ENCODE peak calls at places on chromosomes 4 and X, in six cellular contexts. One of them, this sample, is unnamed.

GRCh38 chr4:171648926-171649325 is 164.3 kb upstream of the GALNTL6 start:
- DNase-seq in spleen: no peak
- DNase-seq in psoas muscle: no peak
- DNase-seq in retinal pigment epithelial cell: no peak
- DNase-seq in activated CD8-positive, alpha-beta T cell treated with anti-CD3 and anti-CD28 coated beads for 36 hours: no peak
- DNase-seq in progenitor cell of endocrine pancreas: no peak
- DNase-seq in this sample: no peak

GRCh38 chr4:1756893-1757779 is 35.8 kb downstream of the TACC3 start:
- DNase-seq in progenitor cell of endocrine pancreas: no peak
- DNase-seq in retinal pigment epithelial cell: no peak
- DNase-seq in spleen: no peak
- DNase-seq in activated CD8-positive, alpha-beta T cell treated with anti-CD3 and anti-CD28 coated beads for 36 hours: no peak
- DNase-seq in psoas muscle: no peak
- DNase-seq in this sample: no peak

GRCh38 chr4:142845293-142846070 is 619 bp downstream of the INPP4B start:
- DNase-seq in activated CD8-positive, alpha-beta T cell treated with anti-CD3 and anti-CD28 coated beads for 36 hours: peak; percentile 2
- DNase-seq in spleen: peak; percentile 73
- DNase-seq in retinal pigment epithelial cell: no peak
- DNase-seq in progenitor cell of endocrine pancreas: peak; percentile 16
- DNase-seq in psoas muscle: peak; percentile 14
- DNase-seq in this sample: peak; percentile 9

GRCh38 chr4:152735302-152735917 is 44.1 kb downstream of the TIGD4 start:
- DNase-seq in spleen: no peak
- DNase-seq in retinal pigment epithelial cell: no peak
- DNase-seq in progenitor cell of endocrine pancreas: no peak
- DNase-seq in psoas muscle: no peak
- DNase-seq in activated CD8-positive, alpha-beta T cell treated with anti-CD3 and anti-CD28 coated beads for 36 hours: no peak
- DNase-seq in this sample: peak; percentile 52

GRCh38 chr4:2570551-2571222 is 34.2 kb downstream of the FAM193A start:
- DNase-seq in psoas muscle: no peak
- DNase-seq in activated CD8-positive, alpha-beta T cell treated with anti-CD3 and anti-CD28 coated beads for 36 hours: peak; percentile 92
- DNase-seq in spleen: peak; percentile 82
- DNase-seq in retinal pigment epithelial cell: no peak
- DNase-seq in progenitor cell of endocrine pancreas: no peak
- DNase-seq in this sample: peak; percentile 81

GRCh38 chr4:21380861-21381260 is 567.7 kb downstream of the KCNIP4 start:
- DNase-seq in activated CD8-positive, alpha-beta T cell treated with anti-CD3 and anti-CD28 coated beads for 36 hours: no peak
- DNase-seq in psoas muscle: no peak
- DNase-seq in retinal pigment epithelial cell: no peak
- DNase-seq in spleen: no peak
- DNase-seq in progenitor cell of endocrine pancreas: no peak
- DNase-seq in this sample: no peak

GRCh38 chrX:87517571-87518141 is at the start of gene KLHL4:
- DNase-seq in spleen: no peak
- DNase-seq in psoas muscle: no peak
- DNase-seq in activated CD8-positive, alpha-beta T cell treated with anti-CD3 and anti-CD28 coated beads for 36 hours: no peak
- DNase-seq in retinal pigment epithelial cell: no peak
- DNase-seq in progenitor cell of endocrine pancreas: peak; percentile 18
- DNase-seq in this sample: no peak

GRCh38 chr4:88029556-88029955 is 22.1 kb downstream of the PKD2 start:
- DNase-seq in activated CD8-positive, alpha-beta T cell treated with anti-CD3 and anti-CD28 coated beads for 36 hours: no peak
- DNase-seq in spleen: no peak
- DNase-seq in progenitor cell of endocrine pancreas: no peak
- DNase-seq in retinal pigment epithelial cell: no peak
- DNase-seq in psoas muscle: no peak
- DNase-seq in this sample: no peak

GRCh38 chrX:10574663-10575062 is 45.7 kb downstream of the MID1 start:
- DNase-seq in psoas muscle: no peak
- DNase-seq in progenitor cell of endocrine pancreas: no peak
- DNase-seq in retinal pigment epithelial cell: no peak
- DNase-seq in spleen: no peak
- DNase-seq in activated CD8-positive, alpha-beta T cell treated with anti-CD3 and anti-CD28 coated beads for 36 hours: no peak
- DNase-seq in this sample: no peak

GRCh38 chr4:21451032-21451431 is 497.5 kb downstream of the KCNIP4 start:
- DNase-seq in progenitor cell of endocrine pancreas: no peak
- DNase-seq in spleen: no peak
- DNase-seq in activated CD8-positive, alpha-beta T cell treated with anti-CD3 and anti-CD28 coated beads for 36 hours: no peak
- DNase-seq in retinal pigment epithelial cell: peak; percentile 53
- DNase-seq in psoas muscle: no peak
- DNase-seq in this sample: no peak

GRCh38 chr4:150117629-150118028 is 39.4 kb downstream of the DCLK2 start:
- DNase-seq in spleen: no peak
- DNase-seq in activated CD8-positive, alpha-beta T cell treated with anti-CD3 and anti-CD28 coated beads for 36 hours: no peak
- DNase-seq in progenitor cell of endocrine pancreas: no peak
- DNase-seq in psoas muscle: no peak
- DNase-seq in retinal pigment epithelial cell: no peak
- DNase-seq in this sample: no peak

GRCh38 chr4:76659103-76659490 is 224.1 kb downstream of the SHROOM3 start:
- DNase-seq in spleen: no peak
- DNase-seq in activated CD8-positive, alpha-beta T cell treated with anti-CD3 and anti-CD28 coated beads for 36 hours: no peak
- DNase-seq in progenitor cell of endocrine pancreas: no peak
- DNase-seq in psoas muscle: no peak
- DNase-seq in retinal pigment epithelial cell: no peak
- DNase-seq in this sample: no peak

GRCh38 chr4:88900432-88900831 is 156.6 kb downstream of the FAM13A start:
- DNase-seq in progenitor cell of endocrine pancreas: no peak
- DNase-seq in retinal pigment epithelial cell: no peak
- DNase-seq in activated CD8-positive, alpha-beta T cell treated with anti-CD3 and anti-CD28 coated beads for 36 hours: no peak
- DNase-seq in spleen: no peak
- DNase-seq in psoas muscle: no peak
- DNase-seq in this sample: no peak

GRCh38 chr4:42712854-42713253 is 55.9 kb upstream of the ATP8A1 start:
- DNase-seq in psoas muscle: no peak
- DNase-seq in spleen: no peak
- DNase-seq in progenitor cell of endocrine pancreas: no peak
- DNase-seq in activated CD8-positive, alpha-beta T cell treated with anti-CD3 and anti-CD28 coated beads for 36 hours: no peak
- DNase-seq in retinal pigment epithelial cell: no peak
- DNase-seq in this sample: no peak

GRCh38 chr4:123477804-123478209 is 81.2 kb downstream of the SPRY1 start:
- DNase-seq in spleen: no peak
- DNase-seq in psoas muscle: peak; percentile 17
- DNase-seq in progenitor cell of endocrine pancreas: no peak
- DNase-seq in activated CD8-positive, alpha-beta T cell treated with anti-CD3 and anti-CD28 coated beads for 36 hours: peak; percentile 95
- DNase-seq in retinal pigment epithelial cell: no peak
- DNase-seq in this sample: no peak

GRCh38 chr4:88445252-88445651 is 11.7 kb upstream of the HERC5 start:
- DNase-seq in psoas muscle: no peak
- DNase-seq in progenitor cell of endocrine pancreas: no peak
- DNase-seq in spleen: no peak
- DNase-seq in retinal pigment epithelial cell: no peak
- DNase-seq in activated CD8-positive, alpha-beta T cell treated with anti-CD3 and anti-CD28 coated beads for 36 hours: no peak
- DNase-seq in this sample: no peak

GRCh38 chr4:185115827-185116232 is 27.2 kb upstream of the SLC25A4 start:
- DNase-seq in retinal pigment epithelial cell: peak; percentile 88
- DNase-seq in progenitor cell of endocrine pancreas: peak; percentile 20
- DNase-seq in spleen: no peak
- DNase-seq in psoas muscle: peak; percentile 37
- DNase-seq in activated CD8-positive, alpha-beta T cell treated with anti-CD3 and anti-CD28 coated beads for 36 hours: peak; percentile 7
- DNase-seq in this sample: no peak

GRCh38 chr4:67886281-67886680 is 2.5 kb upstream of the TMPRSS11D start:
- DNase-seq in progenitor cell of endocrine pancreas: no peak
- DNase-seq in retinal pigment epithelial cell: peak; percentile 12
- DNase-seq in psoas muscle: no peak
- DNase-seq in activated CD8-positive, alpha-beta T cell treated with anti-CD3 and anti-CD28 coated beads for 36 hours: no peak
- DNase-seq in spleen: no peak
- DNase-seq in this sample: no peak

GRCh38 chr4:106676173-106676921 is 307.8 kb upstream of the GIMD1 start:
- DNase-seq in retinal pigment epithelial cell: no peak
- DNase-seq in activated CD8-positive, alpha-beta T cell treated with anti-CD3 and anti-CD28 coated beads for 36 hours: no peak
- DNase-seq in spleen: no peak
- DNase-seq in progenitor cell of endocrine pancreas: no peak
- DNase-seq in psoas muscle: no peak
- DNase-seq in this sample: no peak

GRCh38 chrX:44400588-44400987 is 57.1 kb upstream of the EFHC2 start:
- DNase-seq in psoas muscle: no peak
- DNase-seq in spleen: no peak
- DNase-seq in progenitor cell of endocrine pancreas: no peak
- DNase-seq in activated CD8-positive, alpha-beta T cell treated with anti-CD3 and anti-CD28 coated beads for 36 hours: peak; percentile 68
- DNase-seq in retinal pigment epithelial cell: peak; percentile 85
- DNase-seq in this sample: no peak

GRCh38 chrX:40145670-40146470 is 48.1 kb upstream of the BCOR start:
- DNase-seq in retinal pigment epithelial cell: no peak
- DNase-seq in psoas muscle: no peak
- DNase-seq in activated CD8-positive, alpha-beta T cell treated with anti-CD3 and anti-CD28 coated beads for 36 hours: no peak
- DNase-seq in progenitor cell of endocrine pancreas: no peak
- DNase-seq in spleen: no peak
- DNase-seq in this sample: no peak

GRCh38 chrX:17039826-17040225 is 93.4 kb downstream of the REPS2 start:
- DNase-seq in activated CD8-positive, alpha-beta T cell treated with anti-CD3 and anti-CD28 coated beads for 36 hours: no peak
- DNase-seq in spleen: no peak
- DNase-seq in psoas muscle: no peak
- DNase-seq in progenitor cell of endocrine pancreas: no peak
- DNase-seq in retinal pigment epithelial cell: peak; percentile 26
- DNase-seq in this sample: no peak

GRCh38 chr4:83387922-83388676 is 53.5 kb upstream of the HPSE start:
- DNase-seq in spleen: no peak
- DNase-seq in retinal pigment epithelial cell: no peak
- DNase-seq in progenitor cell of endocrine pancreas: no peak
- DNase-seq in activated CD8-positive, alpha-beta T cell treated with anti-CD3 and anti-CD28 coated beads for 36 hours: peak; percentile 67
- DNase-seq in psoas muscle: no peak
- DNase-seq in this sample: no peak

GRCh38 chr4:113739197-113739596 is 22.3 kb downstream of the CAMK2D start:
- DNase-seq in psoas muscle: no peak
- DNase-seq in spleen: no peak
- DNase-seq in progenitor cell of endocrine pancreas: no peak
- DNase-seq in activated CD8-positive, alpha-beta T cell treated with anti-CD3 and anti-CD28 coated beads for 36 hours: no peak
- DNase-seq in retinal pigment epithelial cell: no peak
- DNase-seq in this sample: no peak

GRCh38 chrX:44507292-44507691 is 35.4 kb downstream of the FUNDC1 start:
- DNase-seq in psoas muscle: no peak
- DNase-seq in activated CD8-positive, alpha-beta T cell treated with anti-CD3 and anti-CD28 coated beads for 36 hours: peak; percentile 19
- DNase-seq in spleen: no peak
- DNase-seq in retinal pigment epithelial cell: no peak
- DNase-seq in progenitor cell of endocrine pancreas: no peak
- DNase-seq in this sample: no peak

DNA sequence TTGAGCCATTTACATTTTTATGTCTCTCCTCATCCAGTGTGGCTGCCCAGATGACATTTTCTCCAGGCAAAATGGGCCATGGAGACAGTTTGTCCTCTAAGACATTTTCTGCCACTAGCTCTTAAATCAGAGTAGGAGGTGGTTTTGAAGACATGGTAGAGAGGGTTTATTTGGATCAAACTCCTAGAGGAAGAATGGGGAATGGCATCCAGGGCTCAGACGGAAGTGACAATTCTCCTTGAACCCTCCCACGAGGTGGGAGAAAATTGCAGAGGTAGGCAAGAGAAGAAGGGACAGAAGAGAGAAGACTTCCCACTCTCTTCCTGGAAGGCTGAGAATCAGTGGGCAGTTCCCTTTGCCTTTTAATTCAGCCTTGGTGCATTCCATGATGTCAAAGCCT is 194.0 kb downstream of the SMIM20 start:
- DNase-seq in retinal pigment epithelial cell: no peak
- DNase-seq in psoas muscle: no peak
- DNase-seq in progenitor cell of endocrine pancreas: no peak
- DNase-seq in spleen: no peak
- DNase-seq in activated CD8-positive, alpha-beta T cell treated with anti-CD3 and anti-CD28 coated beads for 36 hours: no peak
- DNase-seq in this sample: no peak
- TF ChIP-seq CTCF in retinal pigment epithelial cell: no peak
- TF ChIP-seq CTCF in psoas muscle: no peak
- TF ChIP-seq CTCF in progenitor cell of endocrine pancreas: no peak
- TF ChIP-seq CTCF in spleen: no peak
- TF ChIP-seq CTCF in activated CD8-positive, alpha-beta T cell treated with anti-CD3 and anti-CD28 coated beads for 36 hours: no peak
- TF ChIP-seq CTCF in this sample: no peak

DNA sequence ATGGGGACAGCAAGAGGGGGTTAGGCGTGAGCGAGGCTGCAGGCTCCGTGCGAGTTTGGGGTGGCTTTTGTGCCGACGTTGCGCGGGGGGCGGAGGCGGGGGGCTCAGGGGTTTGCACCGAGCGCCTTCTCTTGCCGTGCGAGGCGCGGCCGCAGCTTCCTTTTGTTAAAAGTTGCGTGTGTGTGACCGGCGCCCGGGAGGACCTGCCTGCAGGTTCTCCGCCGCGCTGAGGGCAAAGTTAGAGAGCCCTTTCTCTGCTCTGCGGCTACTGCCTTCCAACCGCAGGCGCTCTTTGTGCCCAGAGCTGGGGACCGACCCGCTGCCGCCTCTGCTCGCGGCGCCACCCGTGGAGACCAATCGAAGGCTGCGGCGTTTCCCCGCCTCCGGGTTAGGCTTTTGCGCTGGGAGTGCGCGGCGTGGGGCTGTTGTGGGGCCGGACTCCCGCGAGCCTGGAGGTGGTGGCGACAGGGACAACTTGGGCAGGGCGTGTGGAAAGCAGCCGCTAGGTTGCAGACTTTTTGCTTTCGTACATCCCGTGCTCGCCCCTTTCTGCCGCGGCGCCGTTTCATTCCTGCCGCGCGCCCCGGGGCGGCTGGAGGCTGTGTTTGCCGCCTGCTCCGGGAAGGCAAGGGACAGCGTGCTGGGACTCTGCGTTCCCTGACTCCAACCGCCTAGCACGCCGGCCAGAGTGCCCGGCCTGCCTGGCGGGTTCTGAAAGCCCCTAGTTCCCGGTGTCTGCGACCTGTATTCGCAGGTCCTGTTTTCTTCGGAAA is 750 bp downstream of the KIT start:
- DNase-seq in psoas muscle: peak; percentile 52
- DNase-seq in retinal pigment epithelial cell: no peak
- DNase-seq in activated CD8-positive, alpha-beta T cell treated with anti-CD3 and anti-CD28 coated beads for 36 hours: peak; percentile 50
- DNase-seq in progenitor cell of endocrine pancreas: peak; percentile 51
- DNase-seq in spleen: peak; percentile 81
- DNase-seq in this sample: peak; percentile 54
- TF ChIP-seq CTCF in psoas muscle: peak; percentile 18
- TF ChIP-seq CTCF in retinal pigment epithelial cell: peak; percentile 20
- TF ChIP-seq CTCF in activated CD8-positive, alpha-beta T cell treated with anti-CD3 and anti-CD28 coated beads for 36 hours: peak; percentile 14
- TF ChIP-seq CTCF in progenitor cell of endocrine pancreas: peak; percentile 50
- TF ChIP-seq CTCF in spleen: peak; percentile 4
- TF ChIP-seq CTCF in this sample: no peak

DNA sequence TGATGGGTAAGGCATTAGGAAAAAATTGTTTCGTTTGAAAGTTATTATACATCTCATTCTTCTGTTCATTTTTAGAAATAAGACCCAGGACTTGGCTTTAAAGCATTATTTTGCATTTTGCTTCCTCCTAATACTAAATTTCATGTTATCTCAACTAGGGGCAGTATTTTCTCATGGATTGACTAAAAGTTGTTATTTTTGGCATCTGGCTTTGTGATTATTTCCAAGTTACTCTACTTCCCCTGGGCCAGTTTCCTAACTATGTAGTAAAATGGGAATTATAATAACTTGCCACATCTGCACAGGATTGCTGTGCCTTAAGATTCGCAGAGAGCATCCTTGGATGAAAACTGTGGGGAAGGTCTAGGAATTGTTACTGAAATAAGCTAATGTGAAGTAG is 3.0 kb downstream of the RBPJ start:
- DNase-seq in activated CD8-positive, alpha-beta T cell treated with anti-CD3 and anti-CD28 coated beads for 36 hours: no peak
- DNase-seq in psoas muscle: no peak
- DNase-seq in spleen: no peak
- DNase-seq in progenitor cell of endocrine pancreas: no peak
- DNase-seq in retinal pigment epithelial cell: no peak
- DNase-seq in this sample: no peak
- TF ChIP-seq CTCF in activated CD8-positive, alpha-beta T cell treated with anti-CD3 and anti-CD28 coated beads for 36 hours: no peak
- TF ChIP-seq CTCF in psoas muscle: no peak
- TF ChIP-seq CTCF in spleen: no peak
- TF ChIP-seq CTCF in progenitor cell of endocrine pancreas: no peak
- TF ChIP-seq CTCF in retinal pigment epithelial cell: peak; percentile 7
- TF ChIP-seq CTCF in this sample: no peak

GRCh38 chrX:109826954-109827708 is 94.1 kb upstream of the ACSL4 start:
- DNase-seq in psoas muscle: no peak
- DNase-seq in progenitor cell of endocrine pancreas: no peak
- DNase-seq in spleen: no peak
- DNase-seq in activated CD8-positive, alpha-beta T cell treated with anti-CD3 and anti-CD28 coated beads for 36 hours: peak; percentile 4
- DNase-seq in retinal pigment epithelial cell: no peak
- DNase-seq in this sample: no peak
- TF ChIP-seq CTCF in psoas muscle: no peak
- TF ChIP-seq CTCF in progenitor cell of endocrine pancreas: no peak
- TF ChIP-seq CTCF in spleen: no peak
- TF ChIP-seq CTCF in activated CD8-positive, alpha-beta T cell treated with anti-CD3 and anti-CD28 coated beads for 36 hours: no peak
- TF ChIP-seq CTCF in retinal pigment epithelial cell: peak; percentile 18
- TF ChIP-seq CTCF in this sample: no peak

This sample was measured in GM13976.